ENCODE peak calls at places on chromosome 15, in eight cellular contexts. A is activated CD8-positive, alpha-beta memory T cell treated with anti-CD3 and anti-CD28 coated beads, Interleukin-2, amount 50 U/mL, for 4 hours; F is progenitor cell of endocrine pancreas; M is nucleus accumbens; H is DMS153; C is psoas muscle; D is stimulated activated naive CD8-positive, alpha-beta T cell treated with anti-CD3 and anti-CD28 coated beads, Interleukin-15, amount 100 ng/mL, for 72 hours; N is globus pallidus. Y is an unnamed sample.

GRCh38 chr15:80259942-80260510 is 8.0 kb upstream of the CTXND1 start:
- DNase-seq in A (no peak), F (no peak), M (no peak), H (no peak), C (no peak), D (no peak), N (no peak), Y (no peak)

GRCh38 chr15:86398986-86399677 is 319.5 kb downstream of the AGBL1 start:
- DNase-seq in A (no peak), F (no peak), M (no peak), H (no peak), C (peak; percentile 18), D (no peak), N (peak; percentile 1), Y (no peak)

GRCh38 chr15:86002444-86002843 is 77.2 kb upstream of the AGBL1 start:
- DNase-seq in A (no peak), F (no peak), M (no peak), H (no peak), C (no peak), D (no peak), N (no peak), Y (no peak)

GRCh38 chr15:76576526-76577279 is 240.1 kb downstream of the ISL2 start:
- DNase-seq in A (no peak), F (no peak), M (no peak), H (no peak), C (peak; percentile 38), D (no peak), N (peak; percentile 4), Y (peak; percentile 84)

GRCh38 chr15:39807791-39808190 is 25.1 kb upstream of the FSIP1 start:
- DNase-seq in A (no peak), F (no peak), M (no peak), H (no peak), C (no peak), D (no peak), N (no peak), Y (no peak)

GRCh38 chr15:92069308-92070244 is 216.1 kb downstream of the SLCO3A1 start:
- DNase-seq in A (peak; percentile 55), F (no peak), M (peak; percentile 13), H (no peak), C (peak; percentile 34), D (peak; percentile 22), N (no peak), Y (no peak)

GRCh38 chr15:35170216-35170615 is 85.1 kb upstream of the NANOGP8 start:
- DNase-seq in A (no peak), F (no peak), M (no peak), H (no peak), C (no peak), D (no peak), N (no peak), Y (no peak)

GRCh38 chr15:97747342-97747741 is 213.2 kb upstream of the ARRDC4 start:
- DNase-seq in A (no peak), F (no peak), M (no peak), H (no peak), C (no peak), D (no peak), N (no peak), Y (no peak)

GRCh38 chr15:68022061-68022460 is 32.1 kb upstream of the PIAS1 start:
- DNase-seq in A (no peak), F (no peak), M (no peak), H (no peak), C (no peak), D (no peak), N (peak; percentile 11), Y (peak; percentile 62)

GRCh38 chr15:40869686-40870085 is 4.3 kb downstream of the RHOV start:
- DNase-seq in A (no peak), F (no peak), M (no peak), H (no peak), C (no peak), D (no peak), N (no peak), Y (no peak)

Y was measured in adrenal gland.